ENCODE peak calls at places on chromosomes 2 and 18, in six cellular contexts. M is activated gamma-delta T cell treated with anti-CD3 and anti-CD28 coated beads, Interleukin-2, amount 50 U/mL, for 16 hours; J is ascending aorta; O is amniotic epithelial cell; A is stimulated activated CD8-positive, alpha-beta memory T cell treated with anti-CD3 and anti-CD28 coated beads, Interleukin-15, amount 100 ng/mL, for 24 hours; S is A549. E is an unnamed sample.

GRCh38 chr2:198309081-198309480 is 504.7 kb downstream of the PLCL1 start:
- DNase-seq in M (no peak), J (no peak), O (no peak), A (no peak), S (no peak), E (no peak)

GRCh38 chr2:109271920-109272319 is 142.9 kb downstream of the SH3RF3 start:
- DNase-seq in M (no peak), J (no peak), O (no peak), A (no peak), S (no peak), E (no peak)

GRCh38 chr2:223944704-223945531 is at the start of gene WDFY1:
- DNase-seq in M (peak), J (peak), O (peak), A (peak), S (peak), E (peak)

GRCh38 chr2:203195331-203195730 is 43.5 kb upstream of the CYP20A1 start:
- DNase-seq in M (no peak), J (no peak), O (peak), A (no peak), S (no peak), E (peak)

GRCh38 chr2:241508240-241508509 is 209 bp downstream of the STK25 start:
- DNase-seq in M (peak), J (no peak), O (no peak), A (no peak), S (no peak), E (no peak)

GRCh38 chr18:62587689-62588088 is 64.9 kb downstream of the ZCCHC2 start:
- DNase-seq in M (no peak), J (no peak), O (no peak), A (no peak), S (no peak), E (no peak)

GRCh38 chr2:100978582-100979051 is 23.5 kb upstream of the RPL31 start:
- DNase-seq in M (no peak), J (peak), O (peak), A (no peak), S (no peak), E (peak)

GRCh38 chr2:206323486-206323885 is 49.0 kb downstream of the ZDBF2 start:
- DNase-seq in M (no peak), J (no peak), O (no peak), A (no peak), S (no peak), E (no peak)

GRCh38 chr2:230758566-230759480 is 46.2 kb downstream of the CAB39 start:
- DNase-seq in M (no peak), J (no peak), O (peak), A (no peak), S (no peak), E (peak)

GRCh38 chr2:8679827-8680731 is 1.8 kb upstream of the ID2 start:
- DNase-seq in M (no peak), J (no peak), O (peak), A (no peak), S (peak), E (peak)

GRCh38 chr18:11733031-11733430 is 44.0 kb downstream of the GNAL start:
- DNase-seq in M (peak), J (no peak), O (peak), A (peak), S (peak), E (peak)

GRCh38 chr2:156331572-156332451 is 709 bp downstream of the NR4A2 start:
- DNase-seq in M (no peak), J (peak), O (peak), A (no peak), S (peak), E (peak)

GRCh38 chr2:201618744-201619654 is 24.3 kb downstream of the TMEM237 start:
- DNase-seq in M (no peak), J (no peak), O (peak), A (no peak), S (no peak), E (peak)

GRCh38 chr2:181058378-181059269 is 78.2 kb downstream of the UBE2E3 start:
- DNase-seq in M (peak), J (no peak), O (peak), A (no peak), S (no peak), E (peak)

GRCh38 chr2:241050624-241051577 is 51.2 kb downstream of the MTERF4 start:
- DNase-seq in M (no peak), J (no peak), O (no peak), A (no peak), S (no peak), E (no peak)

GRCh38 chr18:39244242-39244641 is 1678.6 kb upstream of the CELF4 start:
- DNase-seq in M (no peak), J (no peak), O (no peak), A (no peak), S (no peak), E (no peak)

E was measured in fibroblast of mammary gland.